ENCODE peak calls at places on chromosome 21, in eight cellular contexts. O is T-cell, N is BE2C, W is left kidney, S is iris pigment epithelial cell, U is ecto neural progenitor cell, C is A172, L is mammary epithelial cell. I is an unnamed sample.

GRCh38 chr21:15486460-15487241 is 243.1 kb upstream of the USP25 start:
- DNase-seq in O (no peak), N (no peak), W (no peak), S (no peak), U (no peak), C (no peak), L (no peak), I (no peak)

GRCh38 chr21:45974073-45975016 is 7.2 kb upstream of the COL6A1 start:
- DNase-seq in O (peak), N (no peak), W (peak), S (peak), U (peak), C (peak), L (peak), I (peak)

GRCh38 chr21:26280715-26281310 is 110.2 kb upstream of the APP start:
- DNase-seq in O (no peak), N (peak), W (peak), S (peak), U (no peak), C (no peak), L (no peak), I (no peak)

GRCh38 chr21:35924714-35925301 is 135.5 kb downstream of the SETD4 start:
- DNase-seq in O (no peak), N (no peak), W (no peak), S (peak), U (no peak), C (peak), L (peak), I (no peak)

GRCh38 chr21:39612233-39613028 is at the start of gene B3GALT5:
- DNase-seq in O (no peak), N (no peak), W (peak), S (peak), U (peak), C (peak), L (no peak), I (no peak)

GRCh38 chr21:44391345-44392091 is 38.1 kb downstream of the TRPM2 start:
- DNase-seq in O (no peak), N (no peak), W (no peak), S (no peak), U (no peak), C (no peak), L (no peak), I (peak)

GRCh38 chr21:25280061-25280460 is 327.2 kb downstream of the MRPL39 start:
- DNase-seq in O (no peak), N (no peak), W (no peak), S (no peak), U (no peak), C (no peak), L (no peak), I (no peak)

GRCh38 chr21:31730687-31731111 is 1.2 kb downstream of the SCAF4 start:
- DNase-seq in O (no peak), N (no peak), W (no peak), S (no peak), U (peak), C (peak), L (peak), I (no peak)

GRCh38 chr21:45011911-45012660 is 62.3 kb upstream of the ADARB1 start:
- DNase-seq in O (no peak), N (peak), W (peak), S (peak), U (peak), C (peak), L (peak), I (no peak)

GRCh38 chr21:46322351-46323226 is 1.1 kb downstream of the C21orf58 start:
- DNase-seq in O (no peak), N (no peak), W (peak), S (peak), U (no peak), C (no peak), L (peak), I (no peak)

GRCh38 chr21:21084179-21084578 is 86.0 kb downstream of the NCAM2 start:
- DNase-seq in O (no peak), N (no peak), W (no peak), S (peak), U (no peak), C (no peak), L (no peak), I (no peak)

GRCh38 chr21:16004121-16004520 is 274.3 kb downstream of the USP25 start:
- DNase-seq in O (no peak), N (no peak), W (no peak), S (peak), U (no peak), C (no peak), L (no peak), I (no peak)

GRCh38 chr21:43834146-43834905 is 30.7 kb upstream of the AGPAT3 start:
- DNase-seq in O (no peak), N (no peak), W (no peak), S (no peak), U (no peak), C (no peak), L (no peak), I (no peak)

GRCh38 chr21:42555756-42556438 is 42.2 kb downstream of the SLC37A1 start:
- DNase-seq in O (no peak), N (no peak), W (no peak), S (no peak), U (no peak), C (no peak), L (no peak), I (no peak)

GRCh38 chr21:41715649-41716321 is 51.1 kb downstream of the RIPK4 start:
- DNase-seq in O (no peak), N (no peak), W (peak), S (no peak), U (no peak), C (no peak), L (peak), I (no peak)

GRCh38 chr21:44513389-44514217 is 26.4 kb downstream of the KRTAP10-1 start:
- DNase-seq in O (no peak), N (no peak), W (no peak), S (no peak), U (no peak), C (peak), L (no peak), I (no peak)

GRCh38 chr21:19995253-19995652 is 1003.0 kb upstream of the NCAM2 start:
- DNase-seq in O (no peak), N (no peak), W (no peak), S (no peak), U (no peak), C (no peak), L (no peak), I (no peak)

GRCh38 chr21:41507521-41508414 is at the start of gene TMPRSS2:
- DNase-seq in O (no peak), N (no peak), W (peak), S (no peak), U (peak), C (no peak), L (peak), I (peak)

GRCh38 chr21:18810136-18810535 is 406.6 kb upstream of the TMPRSS15 start:
- DNase-seq in O (no peak), N (no peak), W (no peak), S (no peak), U (no peak), C (no peak), L (no peak), I (no peak)

GRCh38 chr21:42125571-42126544 is 54.7 kb downstream of the UMODL1 start:
- DNase-seq in O (no peak), N (no peak), W (peak), S (peak), U (no peak), C (peak), L (no peak), I (no peak)

GRCh38 chr21:45333583-45334121 is 46.0 kb upstream of the POFUT2 start:
- DNase-seq in O (no peak), N (peak), W (no peak), S (no peak), U (no peak), C (peak), L (peak), I (no peak)

I was measured in stomach.